ENCODE peak calls at places on chromosomes 1 and 21, in eight cellular contexts. Q is PC-3, M is sigmoid colon, L is cardiac muscle cell, O is IMR-90, N is fibroblast of lung, Z is OCI-LY7, Y is WERI-Rb-1. G is an unnamed sample.

GRCh38 chr1:51693420-51694144 is 76.7 kb downstream of the OSBPL9 start:
- DNase-seq in Z (no peak), L (peak), Q (peak), Y (no peak), M (no peak), N (peak), O (peak), G (no peak)

GRCh38 chr1:234369784-234370183 is 3.5 kb upstream of the COA6 start:
- DNase-seq in M (no peak), L (peak), Y (no peak), Q (peak), O (peak), Z (no peak), N (peak), G (no peak)

GRCh38 chr1:59412705-59413326 is 115.9 kb downstream of the FGGY start:
- DNase-seq in L (no peak), M (no peak), O (no peak), Y (no peak), Q (no peak), Z (no peak), N (no peak), G (no peak)

GRCh38 chr1:215824245-215824644 is 257.1 kb downstream of the KCTD3 start:
- DNase-seq in O (peak), L (peak), Q (peak), Y (peak), M (no peak), N (peak), Z (no peak), G (peak)

GRCh38 chr1:38005195-38006007 is at the start of gene FHL3:
- DNase-seq in O (peak), Q (peak), M (peak), Z (no peak), Y (peak), N (peak), L (peak), G (no peak)

GRCh38 chr1:201269900-201270410 is 13.4 kb upstream of the PKP1 start:
- DNase-seq in Y (peak), Q (no peak), Z (no peak), L (no peak), O (no peak), N (no peak), M (no peak), G (no peak)

GRCh38 chr1:113142791-113143190 is 69.8 kb downstream of the LRIG2 start:
- DNase-seq in Z (no peak), M (no peak), Q (no peak), O (no peak), N (peak), L (peak), Y (no peak), G (peak)

GRCh38 chr1:187092104-187092503 is 263.4 kb downstream of the PLA2G4A start:
- DNase-seq in Y (no peak), N (no peak), Z (peak), L (no peak), M (no peak), Q (no peak), O (no peak), G (no peak)

GRCh38 chr1:174740248-174740990 is 259.3 kb upstream of the CACYBP start:
- DNase-seq in Q (peak), Y (no peak), M (no peak), O (peak), N (peak), L (peak), Z (no peak), G (no peak)

GRCh38 chr1:213936571-213936970 is 51.2 kb upstream of the PROX1 start:
- DNase-seq in Y (no peak), N (no peak), L (no peak), O (no peak), Q (no peak), Z (no peak), M (no peak), G (no peak)

GRCh38 chr1:115238336-115239147 is 99.5 kb downstream of the NGF start:
- DNase-seq in Q (no peak), L (no peak), Y (peak), Z (no peak), O (no peak), M (no peak), N (no peak), G (no peak)

GRCh38 chr1:241789061-241789460 is 58.9 kb upstream of the EXO1 start:
- DNase-seq in M (no peak), N (no peak), Q (no peak), Z (no peak), O (no peak), L (no peak), Y (no peak), G (no peak)

GRCh38 chr1:154736840-154737239 is 128.9 kb upstream of the ADAR start:
- DNase-seq in O (peak), Z (no peak), M (no peak), Y (no peak), Q (peak), L (peak), N (no peak), G (no peak)

GRCh38 chr1:34816332-34816731 is 23.5 kb downstream of the GJA4 start:
- DNase-seq in M (no peak), L (no peak), Z (no peak), Y (no peak), N (no peak), O (no peak), Q (no peak), G (no peak)

GRCh38 chr1:46517010-46517600 is 27.5 kb downstream of the DMBX1 start:
- DNase-seq in M (no peak), O (no peak), L (no peak), N (no peak), Z (no peak), Q (peak), Y (peak), G (no peak)

GRCh38 chr1:216178266-216178665 is 245.0 kb downstream of the USH2A start:
- DNase-seq in M (no peak), Y (no peak), O (peak), L (no peak), N (peak), Z (no peak), Q (no peak), G (peak)

GRCh38 chr1:202153284-202153683 is 7.1 kb downstream of the PTPN7 start:
- DNase-seq in N (no peak), L (no peak), O (no peak), Q (no peak), Z (no peak), M (no peak), Y (peak), G (no peak)

GRCh38 chr1:23559985-23560755 is 869 bp upstream of the ID3 start:
- DNase-seq in Z (no peak), M (no peak), Q (no peak), N (no peak), O (peak), L (peak), Y (no peak), G (peak)

GRCh38 chr1:60066001-60066400 is 7.6 kb downstream of the C1orf87 start:
- DNase-seq in M (no peak), Y (no peak), Z (no peak), N (peak), Q (peak), O (no peak), L (peak), G (no peak)

GRCh38 chr1:199979071-199979470 is 48.4 kb upstream of the NR5A2 start:
- DNase-seq in Y (no peak), M (no peak), L (no peak), O (no peak), Z (peak), Q (no peak), N (no peak), G (no peak)

GRCh38 chr1:117616356-117616755 is 10.5 kb downstream of the TENT5C start:
- DNase-seq in Z (no peak), L (no peak), Q (no peak), O (no peak), M (no peak), Y (no peak), N (no peak), G (no peak)

GRCh38 chr1:168972887-168973286 is 133.6 kb upstream of the ATP1B1 start:
- DNase-seq in Q (no peak), L (no peak), O (no peak), N (no peak), M (no peak), Y (no peak), Z (no peak), G (peak)

GRCh38 chr21:37787456-37787855 is 128.8 kb downstream of the KCNJ6 start:
- DNase-seq in Z (no peak), O (peak), M (no peak), Y (no peak), Q (peak), L (peak), N (peak), G (peak)

GRCh38 chr1:93613895-93614294 is 67.7 kb downstream of the BCAR3 start:
- DNase-seq in N (peak), Y (no peak), L (peak), M (peak), Q (no peak), Z (no peak), O (peak), G (no peak)

DNA sequence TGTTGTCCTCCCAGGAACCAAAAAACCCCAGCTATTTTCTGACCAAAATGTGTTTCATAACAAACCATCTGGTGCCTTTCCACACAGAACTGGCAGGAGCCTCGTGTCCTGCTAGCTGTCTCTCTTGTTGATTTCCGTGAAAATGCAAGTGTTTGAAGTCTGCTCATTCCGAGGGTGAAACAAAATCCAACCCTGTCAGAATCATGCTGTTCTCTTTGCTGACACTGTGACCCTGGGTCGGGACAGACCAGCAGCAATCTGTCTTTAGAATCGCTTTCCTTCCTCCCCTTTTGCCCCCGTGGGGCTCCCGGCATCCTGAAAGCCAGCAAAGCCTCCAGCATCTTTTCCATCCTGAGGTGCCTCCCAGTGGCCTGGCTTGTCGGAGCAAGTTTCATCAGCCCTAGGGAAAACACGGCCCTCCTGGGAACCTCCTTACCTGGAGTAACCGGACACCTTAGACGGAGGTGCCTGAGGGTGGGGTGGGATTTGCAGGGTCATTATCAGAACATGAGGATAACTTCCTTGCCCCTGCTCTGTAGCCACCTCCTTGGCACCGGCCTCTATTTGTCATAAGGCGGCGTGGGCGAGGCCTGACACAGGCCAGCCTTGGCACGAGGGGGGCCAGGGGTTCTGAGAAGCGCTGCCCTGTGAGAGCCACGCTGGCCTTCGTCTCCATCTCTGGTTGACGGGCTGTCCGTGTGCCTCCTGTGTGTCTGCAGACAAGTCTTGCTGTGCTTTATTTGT is 24.9 kb downstream of the LDLRAP1 start:
- DNase-seq in N (peak), M (peak), Z (no peak), Q (peak), Y (peak), L (peak), O (peak), G (peak)
- H3K4me3 ChIP-seq in N (no peak), M (no peak), Z (no peak), Q (peak), Y (no peak), L (no peak), O (no peak), G (no peak)

DNA sequence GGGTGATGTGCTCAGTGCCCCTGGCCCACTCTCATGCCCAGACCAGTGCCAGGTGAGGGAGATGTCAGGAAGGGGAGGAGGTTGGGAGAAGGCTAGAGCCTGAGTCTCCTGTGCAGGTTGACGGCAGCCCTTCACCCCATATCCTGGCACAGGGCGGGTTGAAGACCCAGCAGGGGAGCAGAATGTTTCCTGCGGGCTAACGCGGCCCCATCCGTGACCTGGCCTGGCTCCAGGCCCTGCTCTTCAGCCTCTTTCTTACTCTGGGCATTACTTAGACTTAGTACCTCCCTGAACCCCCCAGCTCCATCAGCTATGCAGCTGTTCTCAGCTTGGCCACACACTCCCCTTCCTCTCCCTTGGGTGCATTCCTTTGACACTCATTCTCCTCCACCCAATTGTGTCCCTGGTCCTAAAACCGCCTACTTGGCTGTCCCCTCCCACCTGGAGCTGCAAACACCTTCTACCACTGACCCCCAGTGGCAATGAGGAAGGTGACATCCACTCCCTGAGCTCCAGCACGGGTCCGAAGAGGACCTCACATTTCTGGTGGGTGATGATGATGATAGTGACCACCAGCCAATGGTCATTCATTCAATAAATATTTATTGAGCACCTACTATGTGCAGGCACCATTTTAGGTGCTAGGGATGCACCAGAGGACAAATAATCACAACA is 179.0 kb downstream of the PTPRU start:
- DNase-seq in Y (peak), O (no peak), Z (no peak), L (peak), N (no peak), Q (peak), M (no peak), G (no peak)
- TF ChIP-seq CTCF in Y (peak), O (no peak), Z (peak), L (no peak), N (no peak), Q (peak), M (no peak), G (no peak)

GRCh38 chr1:78009836-78010235 is 5.1 kb downstream of the DNAJB4 start:
- DNase-seq in L (peak), Z (no peak), N (no peak), Q (no peak), O (no peak), M (no peak), Y (no peak), G (peak)

GRCh38 chr1:78011050-78011449 is 6.3 kb downstream of the DNAJB4 start:
- DNase-seq in Y (no peak), N (no peak), M (no peak), L (no peak), Q (no peak), O (no peak), Z (no peak), G (no peak)

GRCh38 chr1:78009276-78009675 is 4.5 kb downstream of the DNAJB4 start:
- DNase-seq in M (no peak), L (no peak), Y (no peak), Q (no peak), Z (no peak), O (no peak), N (no peak), G (no peak)

GRCh38 chr1:78019031-78019430 is 14.3 kb downstream of the DNAJB4 start:
- DNase-seq in L (no peak), N (no peak), M (no peak), O (peak), Q (no peak), Z (no peak), Y (no peak), G (no peak)

GRCh38 chr1:78015148-78015547 is 10.4 kb downstream of the DNAJB4 start:
- DNase-seq in O (no peak), N (no peak), Y (no peak), M (no peak), L (no peak), Z (no peak), Q (no peak), G (no peak)
- H3K4me3 ChIP-seq in O (no peak), N (no peak), Y (no peak), M (no peak), L (no peak), Z (no peak), Q (no peak), G (no peak)

GRCh38 chr21:20315044-20315443 is 683.2 kb upstream of the NCAM2 start:
- DNase-seq in L (no peak), Z (no peak), M (no peak), O (no peak), Y (no peak), Q (no peak), N (no peak), G (no peak)

GRCh38 chr21:20308586-20308985 is 689.6 kb upstream of the NCAM2 start:
- DNase-seq in M (no peak), L (no peak), N (no peak), Z (no peak), Q (no peak), O (no peak), Y (no peak), G (no peak)

GRCh38 chr21:20311388-20311787 is 686.8 kb upstream of the NCAM2 start:
- DNase-seq in Z (no peak), L (no peak), N (no peak), O (no peak), Y (no peak), Q (peak), M (no peak), G (no peak)

DNA sequence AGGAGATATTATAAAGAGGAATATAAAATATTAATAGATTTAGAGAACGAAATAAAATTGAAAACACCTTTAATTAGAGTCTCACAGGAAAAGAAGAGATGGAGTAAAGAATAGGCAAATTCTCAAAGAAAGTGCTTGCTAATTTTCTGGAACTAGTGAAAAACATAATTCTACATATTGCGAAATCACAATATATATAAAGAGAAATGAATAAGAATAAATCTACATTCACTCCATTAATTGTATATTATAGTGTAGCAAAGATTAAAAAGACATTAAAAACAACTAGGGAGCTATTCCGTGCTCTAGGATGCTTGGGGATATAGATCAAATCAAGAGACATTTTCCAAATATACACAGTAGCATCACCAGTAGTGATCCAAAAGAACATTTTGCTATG is 685.2 kb upstream of the NCAM2 start:
- DNase-seq in M (no peak), Y (no peak), O (no peak), N (no peak), Q (no peak), Z (no peak), L (no peak), G (no peak)
- TF ChIP-seq CTCF in M (no peak), Y (no peak), O (no peak), N (no peak), Q (no peak), Z (no peak), L (no peak), G (no peak)

GRCh38 chr21:41410361-41410760 is 15.7 kb upstream of the MX1 start:
- DNase-seq in M (no peak), N (no peak), L (no peak), O (no peak), Q (no peak), Z (no peak), Y (no peak), G (peak)
- H3K4me3 ChIP-seq in M (no peak), N (no peak), L (no peak), O (no peak), Q (no peak), Z (no peak), Y (no peak), G (no peak)

DNA sequence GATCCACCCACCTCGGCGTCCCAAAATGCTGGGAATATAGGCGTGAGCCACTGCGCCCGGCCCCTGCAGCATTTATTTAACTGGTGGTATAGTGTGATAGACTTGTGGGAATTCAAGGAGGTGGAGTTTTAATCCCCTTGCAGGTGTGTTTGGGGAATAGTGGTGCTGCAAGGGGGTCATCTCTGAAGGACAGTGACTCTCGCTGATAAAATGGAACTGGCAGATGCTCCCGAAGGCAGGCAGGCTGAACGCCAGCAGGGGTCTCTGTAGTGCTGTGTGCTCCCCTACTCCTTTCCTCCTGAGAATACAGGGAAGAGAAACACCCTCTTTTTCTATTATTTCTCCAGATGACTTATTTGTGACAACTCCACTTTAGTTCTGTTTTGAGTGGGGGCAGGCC is 4.0 kb downstream of the OSCP1 start:
- DNase-seq in O (no peak), Z (peak), N (no peak), M (no peak), L (no peak), Q (no peak), Y (peak), G (no peak)
- TF ChIP-seq CTCF in O (peak), Z (peak), N (peak), M (no peak), L (no peak), Q (peak), Y (peak), G (peak)

GRCh38 chr1:218201601-218202000 is 83.5 kb upstream of the RRP15 start:
- DNase-seq in Q (no peak), M (no peak), N (no peak), Z (no peak), O (no peak), Y (no peak), L (no peak), G (no peak)

GRCh38 chr1:218201004-218201403 is 84.1 kb upstream of the RRP15 start:
- DNase-seq in Q (peak), O (peak), Z (no peak), M (no peak), L (no peak), Y (no peak), N (peak), G (no peak)
- H3K4me3 ChIP-seq in Q (no peak), O (no peak), Z (no peak), M (no peak), L (no peak), Y (no peak), N (no peak), G (no peak)

GRCh38 chr1:31669786-31670582 is 25.3 kb upstream of the PEF1 start:
- DNase-seq in Q (peak), M (peak), N (peak), Y (peak), L (peak), Z (peak), O (peak), G (no peak)
- TF ChIP-seq CTCF in Q (peak), M (peak), N (no peak), Y (peak), L (peak), Z (peak), O (no peak), G (peak)